ENCODE peak calls at places on chromosomes 6 and 20, in ten cellular contexts. P is heart right ventricle, Y is heart left ventricle, O is right cardiac atrium, I is brain microvascular endothelial cell, Z is cardiac fibroblast, B is A549, U is AG04450, W is body of pancreas, L is IMR-90. X is an unnamed sample.

GRCh38 chr6:160363016-160363996 is 15.1 kb downstream of the SLC22A3 start:
- DNase-seq in P (no peak), Y (no peak), O (no peak), I (no peak), Z (no peak), B (no peak), U (no peak), W (no peak), L (no peak), X (no peak)

GRCh38 chr6:5435449-5435848 is 174.1 kb downstream of the FARS2 start:
- DNase-seq in P (no peak), Y (no peak), O (no peak), I (peak; percentile 92), Z (peak; percentile 39), B (no peak), U (no peak), W (no peak), L (peak; percentile 86), X (peak; percentile 70)

GRCh38 chr20:1562622-1563021 is 5.1 kb upstream of the SIRPD start:
- DNase-seq in P (no peak), Y (no peak), O (no peak), I (no peak), Z (no peak), B (no peak), U (no peak), W (no peak), L (no peak), X (no peak)

GRCh38 chr6:112017169-112017568 is 36.7 kb upstream of the CCN6 start:
- DNase-seq in P (no peak), Y (no peak), O (no peak), I (no peak), Z (no peak), B (no peak), U (no peak), W (no peak), L (no peak), X (no peak)

GRCh38 chr20:37984018-37984785 is 49.1 kb downstream of the TTI1 start:
- DNase-seq in P (peak; percentile 30), Y (peak; percentile 28), O (peak; percentile 63), I (no peak), Z (no peak), B (no peak), U (no peak), W (no peak), L (no peak), X (no peak)

GRCh38 chr20:31934491-31934890 is 17.4 kb downstream of the PDRG1 start:
- DNase-seq in P (no peak), Y (no peak), O (no peak), I (no peak), Z (no peak), B (no peak), U (no peak), W (no peak), L (no peak), X (no peak)

GRCh38 chr6:49462071-49462470 is 982 bp downstream of the MMUT start:
- DNase-seq in P (no peak), Y (no peak), O (no peak), I (no peak), Z (peak; percentile 11), B (no peak), U (no peak), W (no peak), L (peak; percentile 6), X (peak; percentile 3)

GRCh38 chr6:55131616-55132015 is 42.7 kb upstream of the HCRTR2 start:
- DNase-seq in P (no peak), Y (no peak), O (no peak), I (no peak), Z (no peak), B (no peak), U (no peak), W (no peak), L (peak; percentile 19), X (no peak)

GRCh38 chr6:89350281-89351037 is 2.1 kb downstream of the UBE2J1 start:
- DNase-seq in P (no peak), Y (no peak), O (no peak), I (no peak), Z (peak; percentile 70), B (no peak), U (no peak), W (no peak), L (no peak), X (no peak)

GRCh38 chr6:89353118-89353556 is 615 bp upstream of the UBE2J1 start:
- DNase-seq in P (peak; percentile 35), Y (no peak), O (peak; percentile 50), I (no peak), Z (no peak), B (no peak), U (no peak), W (no peak), L (no peak), X (no peak)

GRCh38 chr6:89351632-89352328 is 742 bp downstream of the UBE2J1 start:
- DNase-seq in P (no peak), Y (no peak), O (no peak), I (no peak), Z (peak; percentile 4), B (no peak), U (no peak), W (no peak), L (no peak), X (peak; percentile 26)

GRCh38 chr6:89353702-89354392 is 1.3 kb upstream of the UBE2J1 start:
- DNase-seq in P (no peak), Y (no peak), O (no peak), I (no peak), Z (no peak), B (no peak), U (no peak), W (no peak), L (no peak), X (no peak)

DNA sequence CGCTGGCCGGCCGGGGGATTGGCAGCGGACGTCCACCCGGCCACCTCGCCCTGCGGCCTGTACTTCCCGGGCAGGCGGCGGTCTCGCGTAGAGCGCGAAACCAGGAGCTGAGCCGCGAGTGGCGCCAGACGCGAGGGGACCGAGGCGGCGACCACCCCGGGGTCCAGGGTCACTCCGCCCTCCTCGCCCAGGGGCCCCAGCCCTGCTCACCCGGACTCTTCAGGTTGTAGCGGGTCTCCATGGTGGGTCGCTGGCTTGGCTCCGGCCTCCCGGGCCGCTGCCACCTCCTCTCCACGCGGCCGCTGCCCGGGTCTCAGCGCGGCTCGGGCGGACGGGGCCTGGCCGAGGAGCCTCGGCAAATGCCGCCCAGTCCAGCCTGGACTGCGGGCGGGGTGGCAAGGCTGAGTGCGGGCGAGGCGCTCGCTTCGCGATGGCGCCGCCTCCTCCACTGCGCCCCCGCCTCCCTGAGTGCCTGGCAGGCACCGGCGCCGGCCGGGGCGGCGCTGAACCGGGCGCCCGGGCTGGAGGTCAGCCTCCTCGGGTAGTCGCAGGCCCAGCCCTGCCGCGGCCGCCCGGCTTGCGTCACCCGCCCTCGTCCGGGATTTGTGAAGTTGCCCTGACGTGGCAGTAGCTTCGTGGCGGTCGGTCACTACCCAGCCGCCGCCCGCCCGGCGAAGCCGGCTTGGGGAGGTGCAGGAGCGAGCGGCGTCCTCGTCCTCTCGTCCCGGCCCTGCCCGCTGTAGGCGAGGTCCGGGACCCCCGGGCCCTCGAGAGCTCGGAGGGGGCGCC is at the start of gene UBE2J1:
- DNase-seq in P (peak; percentile 97), Y (peak; percentile 96), O (peak; percentile 98), I (peak; percentile 90), Z (peak; percentile 97), B (peak; percentile 86), U (peak; percentile 77), W (peak; percentile 95), L (peak; percentile 94), X (peak; percentile 95)
- H3K4me3 ChIP-seq in P (peak within 1 kb of the TSS; percentile 66), Y (peak within 1 kb of the TSS; percentile 99), O (peak within 1 kb of the TSS; percentile 87), I (peak within 1 kb of the TSS; percentile 93), Z (peak within 1 kb of the TSS; percentile 82), B (peak within 1 kb of the TSS; percentile 72), U (peak within 1 kb of the TSS; percentile 95), W (peak within 1 kb of the TSS; percentile 63), L (peak within 1 kb of the TSS; percentile 99), X (peak within 1 kb of the TSS; percentile 79)

GRCh38 chr6:11224252-11224965 is 8.1 kb downstream of the NEDD9 start:
- DNase-seq in P (no peak), Y (no peak), O (no peak), I (peak; percentile 65), Z (no peak), B (no peak), U (no peak), W (no peak), L (peak; percentile 74), X (peak; percentile 47)
- H3K4me3 ChIP-seq in P (no peak overlapping the region), Y (peak overlapping the region; percentile 5), O (peak overlapping the region; percentile 26), I (no peak overlapping the region), Z (no peak overlapping the region), B (peak overlapping the region; percentile 5), U (no peak overlapping the region), W (no peak overlapping the region), L (no peak overlapping the region), X (no peak overlapping the region)

GRCh38 chr6:170114956-170115855 is 175.7 kb downstream of the DLL1 start:
- DNase-seq in P (no peak), Y (peak; percentile 5), O (no peak), I (no peak), Z (peak; percentile 35), B (no peak), U (no peak), W (peak; percentile 22), L (no peak), X (no peak)
- H3K4me3 ChIP-seq in P (no peak overlapping the region), Y (no peak overlapping the region), O (no peak overlapping the region), I (no peak overlapping the region), Z (no peak overlapping the region), B (no peak overlapping the region), U (no peak overlapping the region), W (no peak overlapping the region), L (no peak overlapping the region), X (no peak overlapping the region)

DNA sequence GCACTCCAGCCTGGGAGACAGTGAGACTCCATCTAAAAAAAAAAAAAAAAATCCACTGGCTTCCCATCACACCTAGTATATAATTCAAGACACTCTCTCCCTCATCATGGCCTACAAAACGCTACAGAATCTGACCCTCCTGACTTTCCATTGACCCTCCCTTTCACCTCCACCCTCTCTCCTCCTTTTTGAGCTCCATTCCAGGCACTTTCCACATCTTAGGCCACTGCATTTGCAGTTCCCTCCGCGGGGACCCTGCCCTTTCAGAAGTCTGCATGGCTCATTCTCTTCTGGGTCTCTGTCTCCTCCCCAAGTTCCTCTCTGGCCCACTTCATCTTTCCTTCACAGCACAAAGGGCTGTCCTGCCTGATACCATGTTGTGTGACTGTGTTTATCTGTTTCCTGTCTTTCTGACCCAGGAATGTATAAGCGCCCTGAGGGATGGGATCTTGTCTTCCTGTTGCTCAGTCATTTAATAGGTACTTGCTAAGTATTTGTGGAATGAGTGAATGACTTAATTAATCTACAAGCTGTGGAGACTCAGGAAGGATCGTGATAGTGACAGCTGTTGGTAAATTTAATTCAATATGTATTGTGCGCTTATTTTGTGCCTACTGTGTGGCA is 35.2 kb downstream of the NCR2 start:
- DNase-seq in P (no peak), Y (no peak), O (no peak), I (no peak), Z (no peak), B (no peak), U (no peak), W (no peak), L (no peak), X (no peak)
- H3K4me3 ChIP-seq in P (no peak overlapping the region), Y (no peak overlapping the region), O (no peak overlapping the region), I (no peak overlapping the region), Z (no peak overlapping the region), B (no peak overlapping the region), U (no peak overlapping the region), W (no peak overlapping the region), L (no peak overlapping the region), X (no peak overlapping the region)

X was measured in foreskin fibroblast.